ENCODE peak calls at places on chromosomes 3 and 15, in nine cellular contexts. I is NCI-H1092 treated with DMSO at 0.1 percent for 48 hours; H is GM23248; P is CD4-positive, alpha-beta memory T cell; V is astrocyte; M is stimulated activated CD4-positive, alpha-beta T cell treated with anti-CD3 and anti-CD28 coated beads, Interleukin-15, amount 100 ng/mL, for 48 hours; G is frontal cortex; Z is tibial artery; K is endothelial cell. X is an unnamed sample.

GRCh38 chr3:111972891-111973290 is 5.9 kb upstream of the ABHD10 start:
- DNase-seq in I (no peak), P (no peak), V (no peak), Z (no peak), H (no peak), M (no peak), G (no peak), K (no peak), X (no peak)

GRCh38 chr3:11211531-11212300 is 57.4 kb downstream of the HRH1 start:
- DNase-seq in I (no peak), Z (no peak), G (no peak), M (no peak), V (peak; percentile 65), H (peak; percentile 74), K (no peak), P (no peak), X (no peak)

GRCh38 chr3:69562001-69562400 is 176.1 kb upstream of the FRMD4B start:
- DNase-seq in G (no peak), M (no peak), P (no peak), I (no peak), H (no peak), V (no peak), K (no peak), Z (no peak), X (no peak)

GRCh38 chr3:182389041-182389815 is 404.1 kb upstream of the ATP11B start:
- DNase-seq in P (no peak), H (no peak), I (peak; percentile 61), M (no peak), V (peak; percentile 62), Z (no peak), G (no peak), K (no peak), X (no peak)

GRCh38 chr3:183576487-183577107 is 21.1 kb upstream of the KLHL6 start:
- DNase-seq in V (no peak), G (no peak), I (peak; percentile 59), Z (no peak), K (no peak), H (peak; percentile 61), P (no peak), M (no peak), X (no peak)

GRCh38 chr3:183711516-183711915 is 13.9 kb downstream of the YEATS2 start:
- DNase-seq in Z (no peak), I (no peak), V (no peak), K (no peak), H (no peak), P (no peak), M (no peak), G (no peak), X (no peak)

GRCh38 chr15:41565702-41566101 is 6.7 kb downstream of the TYRO3 start:
- DNase-seq in G (no peak), V (no peak), I (no peak), H (no peak), Z (no peak), K (no peak), M (no peak), P (no peak), X (no peak)

GRCh38 chr3:115819785-115820384 is 196.6 kb downstream of the GAP43 start:
- DNase-seq in V (peak; percentile 78), Z (peak; percentile 74), P (peak; percentile 70), M (peak; percentile 25), K (peak; percentile 62), I (peak; percentile 83), H (peak; percentile 91), G (peak; percentile 33), X (peak; percentile 54)

GRCh38 chr3:170044795-170045244 is 7.0 kb downstream of the GPR160 start:
- DNase-seq in H (no peak), G (no peak), I (no peak), Z (no peak), P (no peak), M (no peak), V (no peak), K (no peak), X (no peak)

GRCh38 chr15:60740787-60741354 is 261.9 kb upstream of the ICE2 start:
- DNase-seq in G (no peak), P (peak; percentile 63), I (no peak), K (no peak), Z (no peak), H (peak; percentile 59), M (no peak), V (peak; percentile 18), X (no peak)

GRCh38 chr3:195221015-195221853 is 49.7 kb downstream of the XXYLT1 start:
- DNase-seq in G (no peak), P (no peak), K (no peak), Z (peak; percentile 88), V (no peak), H (peak; percentile 62), I (no peak), M (no peak), X (no peak)

GRCh38 chr3:46010519-46011113 is 15.0 kb upstream of the FYCO1 start:
- DNase-seq in M (no peak), H (no peak), Z (no peak), G (no peak), P (no peak), I (no peak), K (no peak), V (no peak), X (no peak)

GRCh38 chr15:101393172-101393571 is 96.3 kb downstream of the PCSK6 start:
- DNase-seq in G (no peak), V (no peak), Z (peak; percentile 35), P (no peak), M (no peak), K (no peak), H (no peak), I (no peak), X (no peak)

GRCh38 chr3:104596551-104596950 is 770.2 kb upstream of the ALCAM start:
- DNase-seq in Z (no peak), G (no peak), H (peak; percentile 39), I (peak; percentile 68), V (peak; percentile 51), P (no peak), K (peak; percentile 34), M (no peak), X (no peak)

GRCh38 chr3:56122911-56123310 is 345.4 kb downstream of the ERC2 start:
- DNase-seq in K (no peak), H (no peak), G (no peak), M (no peak), Z (no peak), P (no peak), V (no peak), I (no peak), X (no peak)

GRCh38 chr3:185630182-185630622 is 44.1 kb downstream of the SENP2 start:
- DNase-seq in H (peak; percentile 54), M (no peak), V (peak; percentile 35), G (no peak), K (no peak), P (no peak), I (no peak), Z (no peak), X (peak; percentile 68)

GRCh38 chr3:44125882-44126281 is 115.8 kb upstream of the TOPAZ1 start:
- DNase-seq in H (peak; percentile 38), Z (no peak), G (no peak), I (no peak), V (peak; percentile 8), P (no peak), M (no peak), K (no peak), X (no peak)

GRCh38 chr3:11774296-11774877 is 72.3 kb downstream of the TAMM41 start:
- DNase-seq in K (peak; percentile 56), Z (no peak), P (no peak), H (peak; percentile 56), V (no peak), M (no peak), G (no peak), I (peak; percentile 21), X (no peak)

GRCh38 chr15:32952062-32952461 is 234.3 kb downstream of the GREM1 start:
- DNase-seq in M (no peak), I (no peak), K (no peak), P (no peak), V (no peak), Z (no peak), H (peak; percentile 61), G (no peak), X (no peak)

GRCh38 chr15:34682673-34683072 is 72.1 kb downstream of the GJD2 start:
- DNase-seq in I (no peak), G (no peak), K (no peak), M (no peak), P (no peak), H (peak; percentile 32), V (peak; percentile 64), Z (no peak), X (no peak)

GRCh38 chr3:12758025-12758830 is 831 bp downstream of the TMEM40 start:
- DNase-seq in Z (no peak), K (no peak), V (peak; percentile 51), M (no peak), P (no peak), G (no peak), I (peak; percentile 58), H (peak; percentile 83), X (peak; percentile 46)

GRCh38 chr15:46714959-46715358 is 1002.3 kb upstream of the SEMA6D start:
- DNase-seq in K (no peak), M (no peak), P (no peak), I (peak; percentile 10), H (no peak), V (no peak), Z (no peak), G (no peak), X (no peak)

GRCh38 chr3:149142647-149143046 is 13.2 kb downstream of the HPS3 start:
- DNase-seq in M (no peak), G (no peak), P (no peak), H (no peak), Z (no peak), V (no peak), K (no peak), I (no peak), X (no peak)

GRCh38 chr15:42184313-42184712 is 23.8 kb downstream of the VPS39 start:
- DNase-seq in V (no peak), P (no peak), M (no peak), H (no peak), I (no peak), G (no peak), Z (no peak), K (no peak), X (no peak)

GRCh38 chr3:155553800-155554199 is 191.1 kb downstream of the PLCH1 start:
- DNase-seq in P (no peak), I (no peak), H (no peak), Z (no peak), G (no peak), V (no peak), K (no peak), M (no peak), X (no peak)

GRCh38 chr3:15602146-15602536 is 596 bp downstream of the BTD start:
- DNase-seq in I (no peak), Z (no peak), P (no peak), H (no peak), V (no peak), M (no peak), K (no peak), G (peak; percentile 25), X (no peak)

GRCh38 chr3:172213168-172213567 is 173.8 kb downstream of the FNDC3B start:
- DNase-seq in K (no peak), Z (no peak), M (no peak), V (peak; percentile 90), P (no peak), I (no peak), H (peak; percentile 42), G (no peak), X (no peak)

GRCh38 chr3:145094355-145094941 is 1066.5 kb downstream of the PLOD2 start:
- DNase-seq in V (peak; percentile 70), G (no peak), I (no peak), Z (no peak), P (no peak), K (no peak), H (peak; percentile 60), M (no peak), X (no peak)

GRCh38 chr15:31300208-31300661 is 26.4 kb upstream of the KLF13 start:
- DNase-seq in G (peak; percentile 75), P (no peak), M (no peak), V (no peak), H (no peak), K (no peak), Z (peak; percentile 59), I (peak; percentile 28), X (no peak)

GRCh38 chr3:13801361-13802214 is 78.3 kb downstream of the WNT7A start:
- DNase-seq in I (no peak), P (no peak), M (no peak), K (no peak), V (no peak), G (no peak), Z (no peak), H (no peak), X (no peak)

X was measured in psoas muscle.